ENCODE peak calls at places on chromosomes 16 and 17, in five cellular contexts. B is Peyer's patch, F is heart left ventricle, N is IMR-90, Q is thyroid gland. A is an unnamed sample.

GRCh38 chr17:75087558-75088453 is at the start of gene SLC16A5:
- DNase-seq in B (peak; percentile 93), F (peak; percentile 94), N (peak; percentile 55), Q (peak; percentile 89), A (peak; percentile 92)

GRCh38 chr16:47142469-47143328 is 1.0 kb downstream of the NETO2 start:
- DNase-seq in B (peak; percentile 52), F (no peak), N (peak; percentile 44), Q (peak; percentile 29), A (no peak)

GRCh38 chr17:8628172-8628571 is 2.4 kb downstream of the MYH10 start:
- DNase-seq in B (no peak), F (no peak), N (no peak), Q (no peak), A (no peak)

GRCh38 chr16:1945559-1946391 is 2.8 kb upstream of the MSRB1 start:
- DNase-seq in B (no peak), F (no peak), N (no peak), Q (no peak), A (no peak)

GRCh38 chr16:49350265-49351103 is 23.1 kb upstream of the C16orf78 start:
- DNase-seq in B (peak; percentile 76), F (peak; percentile 78), N (peak; percentile 34), Q (peak; percentile 52), A (peak; percentile 37)

GRCh38 chr16:30112197-30113030 is 923 bp downstream of the GDPD3 start:
- DNase-seq in B (peak; percentile 86), F (peak; percentile 84), N (peak; percentile 42), Q (peak; percentile 48), A (no peak)

GRCh38 chr17:17236295-17237025 is 508 bp downstream of the FLCN start:
- DNase-seq in B (peak; percentile 74), F (no peak), N (peak; percentile 31), Q (peak; percentile 40), A (no peak)

GRCh38 chr16:28073836-28074235 is 10.3 kb upstream of the GSG1L start:
- DNase-seq in B (no peak), F (no peak), N (no peak), Q (no peak), A (no peak)

GRCh38 chr16:89191033-89191900 is 9.1 kb downstream of the SLC22A31 start:
- DNase-seq in B (no peak), F (peak; percentile 64), N (no peak), Q (no peak), A (no peak)

GRCh38 chr16:28931801-28932225 is at the start of gene CD19:
- DNase-seq in B (peak; percentile 75), F (no peak), N (no peak), Q (no peak), A (no peak)

GRCh38 chr17:68325961-68326360 is 34.7 kb downstream of the ARSG start:
- DNase-seq in B (no peak), F (no peak), N (no peak), Q (no peak), A (no peak)

GRCh38 chr16:12268602-12269001 is 292.1 kb downstream of the SNX29 start:
- DNase-seq in B (no peak), F (no peak), N (no peak), Q (no peak), A (no peak)

GRCh38 chr16:86477642-86478041 is 32.7 kb upstream of the FOXF1 start:
- DNase-seq in B (no peak), F (no peak), N (peak; percentile 83), Q (no peak), A (no peak)

GRCh38 chr16:86479419-86479818 is 30.9 kb upstream of the FOXF1 start:
- DNase-seq in B (peak; percentile 57), F (no peak), N (peak; percentile 64), Q (no peak), A (no peak)

GRCh38 chr16:86478779-86479178 is 31.5 kb upstream of the FOXF1 start:
- DNase-seq in B (no peak), F (no peak), N (no peak), Q (no peak), A (no peak)

GRCh38 chr16:86480444-86480843 is 29.9 kb upstream of the FOXF1 start:
- DNase-seq in B (no peak), F (no peak), N (no peak), Q (no peak), A (no peak)

GRCh38 chr16:86476956-86477530 is 33.3 kb upstream of the FOXF1 start:
- DNase-seq in B (no peak), F (no peak), N (no peak), Q (no peak), A (no peak)
- H3K27me3 ChIP-seq in B (no peaks in the 10 kb centered on the region), F (peaks cover 21% of the 10 kb centered on the region), N (no peaks in the 10 kb centered on the region), Q (no peaks in the 10 kb centered on the region), A (peaks cover 2% of the 10 kb centered on the region)

GRCh38 chr17:63156986-63157385 is 191.0 kb downstream of the TANC2 start:
- DNase-seq in B (no peak), F (no peak), N (no peak), Q (no peak), A (no peak)
- TF ChIP-seq POLR2A in B (no peak), F (no peak), N (no peak), Q (no peak), A (no peak)

GRCh38 chr16:20611975-20612471 is 35.9 kb upstream of the ACSM2B start:
- DNase-seq in B (no peak), F (peak; percentile 86), N (no peak), Q (peak; percentile 68), A (no peak)

GRCh38 chr16:20610192-20610891 is 34.2 kb upstream of the ACSM2B start:
- DNase-seq in B (no peak), F (no peak), N (no peak), Q (peak; percentile 92), A (no peak)

GRCh38 chr16:20611350-20611902 is 35.3 kb upstream of the ACSM2B start:
- DNase-seq in B (no peak), F (peak; percentile 72), N (no peak), Q (peak; percentile 92), A (no peak)

GRCh38 chr16:20612551-20613470 is 36.6 kb upstream of the ACSM2B start:
- DNase-seq in B (peak; percentile 49), F (peak; percentile 84), N (no peak), Q (peak; percentile 98), A (no peak)

GRCh38 chr16:20610892-20611349 is 34.8 kb upstream of the ACSM2B start:
- DNase-seq in B (no peak), F (no peak), N (no peak), Q (no peak), A (no peak)
- H3K27me3 ChIP-seq in B (no peaks in the 10 kb centered on the region), F (no peaks in the 10 kb centered on the region), N (no peaks in the 10 kb centered on the region), Q (no peaks in the 10 kb centered on the region), A (no peaks in the 10 kb centered on the region)

GRCh38 chr16:35570946-35571345 is 2111.5 kb downstream of the TP53TG3F start:
- DNase-seq in B (no peak), F (no peak), N (no peak), Q (no peak), A (no peak)

GRCh38 chr16:35565626-35566025 is 2106.2 kb downstream of the TP53TG3F start:
- DNase-seq in B (no peak), F (no peak), N (no peak), Q (no peak), A (no peak)

GRCh38 chr16:35573407-35573806 is 2114.0 kb downstream of the TP53TG3F start:
- DNase-seq in B (no peak), F (no peak), N (no peak), Q (no peak), A (no peak)

GRCh38 chr16:35572186-35572585 is 2112.8 kb downstream of the TP53TG3F start:
- DNase-seq in B (no peak), F (no peak), N (no peak), Q (no peak), A (no peak)

GRCh38 chr16:35569413-35569812 is 2110.0 kb downstream of the TP53TG3F start:
- DNase-seq in B (no peak), F (no peak), N (no peak), Q (no peak), A (no peak)
- TF ChIP-seq POLR2A in B (no peak), F (no peak), N (no peak), Q (no peak), A (no peak)

GRCh38 chr16:828891-829290 is 28.4 kb upstream of the GNG13 start:
- DNase-seq in B (no peak), F (no peak), N (no peak), Q (no peak), A (no peak)
- H3K27me3 ChIP-seq in B (no peaks in the 10 kb centered on the region), F (peaks cover 6% of the 10 kb centered on the region), N (peaks cover 21% of the 10 kb centered on the region), Q (no peaks in the 10 kb centered on the region), A (no peaks in the 10 kb centered on the region)

GRCh38 chr16:21593530-21594289 is 5.7 kb upstream of the METTL9 start:
- DNase-seq in B (no peak), F (no peak), N (no peak), Q (peak; percentile 58), A (no peak)
- TF ChIP-seq POLR2A in B (no peak), F (no peak), N (no peak), Q (no peak), A (no peak)

DNA sequence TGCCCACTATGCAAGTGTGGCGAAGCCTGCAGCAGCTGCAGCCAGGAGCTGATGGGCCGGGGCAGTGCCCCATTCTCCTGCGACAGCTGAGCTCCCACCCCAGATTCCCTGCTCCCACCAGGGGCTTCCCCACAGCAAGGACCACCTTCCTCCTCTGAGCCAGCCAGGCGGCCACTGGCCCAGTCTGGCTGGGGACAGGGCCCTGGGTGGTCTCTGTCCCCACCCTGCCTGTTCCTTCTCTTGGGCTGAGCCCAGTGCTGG is 5.6 kb upstream of the NPTX1 start:
- DNase-seq in B (no peak), F (no peak), N (no peak), Q (no peak), A (no peak)
- H3K27me3 ChIP-seq in B (peaks cover 5% of the 10 kb centered on the region), F (peaks cover 73% of the 10 kb centered on the region), N (peaks cover 65% of the 10 kb centered on the region), Q (peaks cover 25% of the 10 kb centered on the region), A (peaks cover 42% of the 10 kb centered on the region)

GRCh38 chr17:11598274-11599221 is at the start of gene DNAH9:
- DNase-seq in B (peak; percentile 95), F (peak; percentile 96), N (no peak), Q (peak; percentile 99), A (peak; percentile 98)
- TF ChIP-seq POLR2A in B (no peak), F (no peak), N (no peak), Q (no peak), A (peak; percentile 50)

GRCh38 chr17:79746955-79747507 is 16.3 kb downstream of the ENPP7 start:
- DNase-seq in B (no peak), F (peak; percentile 32), N (no peak), Q (peak; percentile 39), A (no peak)

GRCh38 chr17:79749156-79749815 is 18.5 kb downstream of the ENPP7 start:
- DNase-seq in B (no peak), F (no peak), N (peak; percentile 73), Q (no peak), A (no peak)

GRCh38 chr17:79749958-79750357 is 19.2 kb downstream of the ENPP7 start:
- DNase-seq in B (no peak), F (no peak), N (no peak), Q (no peak), A (no peak)

GRCh38 chr17:79747508-79748295 is 17.0 kb downstream of the ENPP7 start:
- DNase-seq in B (no peak), F (peak; percentile 46), N (no peak), Q (no peak), A (no peak)

GRCh38 chr17:79748296-79749099 is 17.8 kb downstream of the ENPP7 start:
- DNase-seq in B (no peak), F (peak; percentile 30), N (no peak), Q (no peak), A (no peak)
- H3K27me3 ChIP-seq in B (no peaks in the 10 kb centered on the region), F (peaks cover 75% of the 10 kb centered on the region), N (peaks cover 51% of the 10 kb centered on the region), Q (peaks cover 24% of the 10 kb centered on the region), A (peaks cover 17% of the 10 kb centered on the region)